ENCODE peak calls at places on chromosome 5, in nine cellular contexts. X is lung, P is lower lobe of right lung, C is endodermal cell, B is dorsolateral prefrontal cortex, A is DND-41, Y is K562, J is IMR-90, N is heart left ventricle. S is an unnamed sample.
A peak's percentile ranks its signal among the peaks of the same experiment; 100 is the strongest.

GRCh38 chr5:161414896-161415295 is 131.6 kb downstream of the GABRB2 start:
- DNase-seq in P (no peak), X (no peak), Y (no peak), J (no peak), N (no peak), C (no peak), B (no peak), A (no peak), S (no peak)

GRCh38 chr5:82355921-82356454 is 77.8 kb upstream of the RPS23 start:
- DNase-seq in B (no peak), C (no peak), X (no peak), Y (no peak), N (no peak), A (no peak), P (no peak), J (no peak), S (no peak)

GRCh38 chr5:102818345-102818744 is 63.2 kb downstream of the PAM start:
- DNase-seq in Y (no peak), P (no peak), N (no peak), C (no peak), B (no peak), X (no peak), A (no peak), J (no peak), S (no peak)

GRCh38 chr5:39217365-39218281 is 1.7 kb downstream of the FYB1 start:
- DNase-seq in B (peak; percentile 60), Y (peak; percentile 80), P (peak; percentile 68), J (peak; percentile 80), X (peak; percentile 78), A (peak; percentile 82), N (peak; percentile 63), C (peak; percentile 88), S (peak; percentile 76)

GRCh38 chr5:6576861-6577501 is 55.9 kb downstream of the NSUN2 start:
- DNase-seq in J (peak; percentile 52), Y (peak; percentile 56), B (no peak), P (no peak), N (no peak), X (peak; percentile 28), C (peak; percentile 72), A (peak; percentile 24), S (peak; percentile 53)

GRCh38 chr5:151094054-151094858 is 13.4 kb upstream of the TNIP1 start:
- DNase-seq in N (no peak), A (no peak), X (no peak), J (peak; percentile 34), B (no peak), Y (no peak), C (peak; percentile 55), P (no peak), S (no peak)

GRCh38 chr5:158414333-158414762 is 555.4 kb upstream of the CLINT1 start:
- DNase-seq in P (no peak), B (no peak), Y (no peak), A (no peak), X (no peak), N (no peak), J (no peak), C (no peak), S (no peak)

GRCh38 chr5:151492729-151493128 is 45.3 kb downstream of the SLC36A1 start:
- DNase-seq in B (no peak), N (no peak), P (no peak), Y (no peak), J (peak; percentile 87), X (no peak), A (no peak), C (no peak), S (peak; percentile 52)

GRCh38 chr5:160233215-160233614 is 3.9 kb downstream of the FABP6 start:
- DNase-seq in B (no peak), X (no peak), J (peak; percentile 30), Y (no peak), N (no peak), A (no peak), P (no peak), C (no peak), S (peak; percentile 41)

GRCh38 chr5:172789687-172790495 is 18.9 kb upstream of the DUSP1 start:
- DNase-seq in X (no peak), N (no peak), P (peak; percentile 80), C (peak; percentile 63), J (no peak), A (no peak), B (no peak), Y (peak; percentile 45), S (no peak)
- H3K27ac ChIP-seq in X (peak overlapping the region; percentile 68), N (peak overlapping the region; percentile 63), P (peak overlapping the region; percentile 82), C (no peak overlapping the region), J (peak overlapping the region; percentile 31), A (no peak overlapping the region), B (peak overlapping the region; percentile 70), Y (peak overlapping the region; percentile 98), S (peak overlapping the region; percentile 50)

DNA sequence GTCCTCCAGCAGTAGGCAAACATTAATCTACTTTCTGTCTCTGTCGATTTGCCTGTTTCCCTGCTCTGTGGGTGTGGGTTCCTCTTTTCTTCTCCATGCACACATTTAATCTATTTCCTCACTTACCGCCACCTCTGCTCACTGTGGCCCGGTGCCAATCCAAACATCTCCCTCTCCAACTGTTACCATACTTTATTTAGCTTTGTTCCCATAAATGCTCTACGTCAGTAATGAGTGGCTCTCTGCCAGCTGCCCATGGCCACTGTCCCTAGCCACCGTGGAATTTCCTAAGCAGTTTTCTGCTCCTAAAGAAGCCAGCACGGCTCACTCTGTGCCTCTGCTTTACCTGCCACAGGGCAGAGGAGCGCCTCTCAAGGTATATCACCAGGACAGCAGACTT is 19.5 kb upstream of the GOLPH3 start:
- DNase-seq in J (peak; percentile 77), N (peak; percentile 88), Y (no peak), C (no peak), A (no peak), B (no peak), X (peak; percentile 93), P (peak; percentile 90), S (no peak)
- TF ChIP-seq CTCF in J (no peak), N (no peak), Y (no peak), C (no peak), A (no peak), B (no peak), X (no peak), P (no peak), S (no peak)

DNA sequence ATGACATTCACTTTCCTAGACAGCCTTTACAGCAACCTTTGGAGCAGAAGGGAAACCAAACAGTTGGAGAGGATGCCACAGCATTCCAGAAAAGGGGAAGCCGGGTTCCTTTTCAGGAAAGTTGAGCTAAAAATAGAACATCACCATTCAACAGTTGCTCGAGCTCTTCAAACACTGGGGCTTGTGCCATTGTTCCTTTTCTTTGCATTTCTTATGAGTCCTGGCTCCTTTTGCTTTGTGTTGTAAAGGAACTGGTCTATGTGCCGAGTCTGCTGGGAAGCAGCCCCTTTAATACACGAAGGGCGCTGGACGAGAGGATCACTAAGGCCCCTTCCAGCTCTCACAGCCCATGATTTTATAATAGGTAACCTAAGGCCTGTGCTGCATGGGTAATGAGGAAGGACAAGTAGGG is 23.3 kb downstream of the IQGAP2 start:
- DNase-seq in Y (no peak), C (peak; percentile 61), N (no peak), A (no peak), X (no peak), P (no peak), B (no peak), J (no peak), S (no peak)
- H3K27ac ChIP-seq in Y (no peak overlapping the region), C (peak overlapping the region; percentile 84), N (no peak overlapping the region), A (no peak overlapping the region), X (no peak overlapping the region), P (no peak overlapping the region), B (no peak overlapping the region), J (no peak overlapping the region), S (no peak overlapping the region)

DNA sequence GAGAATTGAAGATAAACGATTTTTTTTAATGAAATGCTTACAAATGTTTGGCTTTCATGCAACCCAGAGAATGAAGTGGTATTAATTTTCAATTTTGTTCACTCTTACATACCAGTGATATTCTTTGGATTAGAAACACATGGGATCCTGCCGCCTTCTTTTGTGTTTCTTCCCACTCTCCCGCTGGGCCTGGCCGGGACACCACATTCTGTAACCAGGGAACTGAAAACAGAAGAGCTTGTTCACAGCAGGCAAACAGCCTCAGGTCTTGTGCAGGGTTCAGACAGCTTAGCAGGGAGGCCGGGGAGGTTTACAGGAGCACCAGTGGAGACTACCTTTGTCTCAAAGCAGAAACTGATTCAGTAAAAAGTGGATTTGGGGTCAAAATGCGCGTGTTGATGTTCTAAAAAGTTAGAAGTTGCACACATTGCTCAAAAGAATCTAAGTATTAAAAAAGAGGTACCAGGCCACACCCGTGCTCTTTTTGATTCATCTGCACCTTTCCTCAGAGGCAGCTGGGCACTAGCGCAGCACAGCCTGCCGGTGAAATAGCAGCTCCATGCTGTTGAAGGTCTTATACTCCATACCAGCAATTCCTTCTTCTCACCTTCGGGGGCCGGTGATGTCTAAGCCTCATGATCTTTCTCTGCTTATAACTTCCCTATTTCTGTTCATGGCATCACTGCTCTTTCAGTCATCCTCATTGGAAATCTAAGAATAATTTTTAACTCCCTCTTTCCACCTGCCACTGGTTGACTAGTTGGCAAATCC is 67.1 kb downstream of the GRAMD2B start:
- DNase-seq in B (no peak), Y (no peak), J (no peak), C (peak; percentile 73), X (no peak), A (no peak), N (no peak), P (no peak), S (no peak)
- TF ChIP-seq CTCF in B (no peak), Y (peak; percentile 16), J (no peak), C (peak; percentile 56), X (no peak), A (no peak), N (no peak), P (no peak), S (no peak)

GRCh38 chr5:124659798-124660197 is 86.6 kb downstream of the ZNF608 start:
- DNase-seq in Y (no peak), P (no peak), C (no peak), X (no peak), N (no peak), B (no peak), A (no peak), J (no peak), S (no peak)
- H3K27ac ChIP-seq in Y (no peak overlapping the region), P (peak overlapping the region; percentile 19), C (no peak overlapping the region), X (no peak overlapping the region), N (no peak overlapping the region), B (peak overlapping the region; percentile 13), A (no peak overlapping the region), J (no peak overlapping the region), S (no peak overlapping the region)

DNA sequence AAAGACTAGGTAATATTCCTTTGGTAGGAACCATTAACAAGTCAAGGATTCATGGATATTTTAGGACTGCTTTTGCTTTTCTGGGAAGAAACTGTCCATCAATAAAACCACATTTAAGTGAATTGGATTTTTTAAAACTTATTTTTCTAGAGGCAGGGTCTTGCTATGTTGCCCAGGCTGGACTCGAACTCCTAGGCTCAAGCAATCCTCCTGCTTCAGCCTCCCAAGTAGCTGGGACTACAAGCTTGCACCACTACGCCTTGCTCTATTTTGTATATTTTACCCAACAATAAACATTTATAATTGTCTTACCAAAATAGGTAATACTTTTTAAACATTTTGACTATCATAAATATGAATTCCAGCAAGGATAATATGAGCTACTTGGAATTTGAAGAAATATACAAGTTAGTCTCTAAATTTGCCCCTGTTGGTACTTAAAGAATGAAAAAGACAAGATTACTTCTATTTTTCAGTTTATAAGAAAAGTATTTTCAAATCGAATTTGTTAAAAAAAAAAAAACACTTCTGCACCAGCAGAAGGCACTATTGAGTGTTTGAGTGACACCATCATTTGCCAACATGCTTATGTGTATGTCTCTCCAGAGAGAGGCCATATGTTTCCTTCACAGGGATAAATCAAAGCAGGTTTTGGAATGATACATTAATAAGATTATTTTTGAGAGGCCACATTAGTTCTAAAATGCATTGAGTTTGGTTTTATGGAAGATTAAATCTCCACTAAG is 60.0 kb upstream of the CARTPT start:
- DNase-seq in A (no peak), B (no peak), C (no peak), J (no peak), N (no peak), P (no peak), X (no peak), Y (peak; percentile 36), S (no peak)
- TF ChIP-seq CTCF in A (peak; percentile 35), B (no peak), C (peak; percentile 70), J (no peak), N (peak; percentile 8), P (no peak), X (no peak), Y (peak; percentile 34), S (no peak)